ENCODE peak calls at places on chromosomes 12 and 14, in seven cellular contexts. E, K, X, O, S, D and Z are unnamed samples.

GRCh38 chr12:111072299-111072698 is 151.9 kb upstream of the MYL2 start:
- DNase-seq in S (no peak), E (no peak), D (no peak), K (no peak), O (no peak), X (no peak), Z (no peak)

GRCh38 chr14:72625689-72626088 is 268.2 kb downstream of the DPF3 start:
- DNase-seq in D (no peak), K (no peak), X (no peak), E (no peak), O (no peak), S (no peak), Z (no peak)

GRCh38 chr14:73402579-73402978 is 55.8 kb downstream of the NUMB start:
- DNase-seq in X (no peak), K (no peak), S (no peak), D (no peak), O (no peak), E (no peak), Z (no peak)

GRCh38 chr14:34460841-34461240 is 1.2 kb downstream of the SPTSSA start:
- DNase-seq in O (no peak), E (no peak), X (no peak), K (no peak), S (no peak), D (no peak), Z (no peak)

GRCh38 chr12:64560395-64561301 is 49.6 kb upstream of the RASSF3 start:
- DNase-seq in E (no peak), X (peak), O (peak), K (peak), D (no peak), S (no peak), Z (no peak)

GRCh38 chr14:51962678-51963077 is 26.7 kb upstream of the RTRAF start:
- DNase-seq in E (no peak), S (no peak), K (no peak), D (no peak), O (no peak), X (no peak), Z (peak)

GRCh38 chr14:54168489-54168888 is 211.9 kb upstream of the BMP4 start:
- DNase-seq in K (no peak), D (no peak), S (no peak), O (peak), E (no peak), X (no peak), Z (no peak)

GRCh38 chr14:98937712-98938505 is 334.1 kb downstream of the BCL11B start:
- DNase-seq in D (no peak), X (no peak), E (no peak), O (peak), S (no peak), K (no peak), Z (no peak)

GRCh38 chr12:2475984-2476383 is 318.8 kb upstream of the FKBP4 start:
- DNase-seq in D (no peak), S (no peak), K (no peak), O (no peak), X (no peak), E (no peak), Z (no peak)

GRCh38 chr14:101927859-101928258 is 36.5 kb upstream of the DYNC1H1 start:
- DNase-seq in S (peak), X (peak), O (peak), E (peak), D (peak), K (peak), Z (peak)

GRCh38 chr14:69845050-69845581 is 34.1 kb upstream of the SMOC1 start:
- DNase-seq in E (no peak), K (no peak), X (no peak), S (no peak), O (no peak), D (no peak), Z (no peak)

GRCh38 chr12:100794441-100795192 is at the start of gene ANO4:
- DNase-seq in E (peak), D (no peak), O (peak), K (peak), S (no peak), X (no peak), Z (peak)

GRCh38 chr12:106032141-106032925 is 106.4 kb downstream of the NUAK1 start:
- DNase-seq in X (no peak), O (peak), E (no peak), D (no peak), K (no peak), S (no peak), Z (peak)

GRCh38 chr14:52413729-52414453 is 99.8 kb downstream of the PTGER2 start:
- DNase-seq in D (no peak), O (no peak), E (no peak), K (no peak), S (no peak), X (no peak), Z (peak)

GRCh38 chr14:97106166-97106565 is 309.0 kb downstream of the VRK1 start:
- DNase-seq in X (no peak), K (no peak), D (no peak), O (no peak), S (no peak), E (no peak), Z (no peak)

GRCh38 chr14:42469637-42470426 is 863.2 kb downstream of the LRFN5 start:
- DNase-seq in X (no peak), S (no peak), O (no peak), E (no peak), D (no peak), K (no peak), Z (peak)

GRCh38 chr14:20714593-20715250 is 26.2 kb downstream of the ANG start:
- DNase-seq in X (peak), E (no peak), D (peak), K (peak), S (peak), O (peak), Z (no peak)

GRCh38 chr12:24045816-24046257 is 96.4 kb upstream of the SOX5 start:
- DNase-seq in D (peak), O (no peak), K (no peak), S (no peak), X (no peak), E (no peak), Z (no peak)

GRCh38 chr14:69696633-69697557 is 70.0 kb upstream of the SRSF5 start:
- DNase-seq in K (no peak), D (no peak), O (no peak), S (no peak), E (no peak), X (no peak), Z (peak)

GRCh38 chr14:73567951-73568885 is 795 bp upstream of the ACOT2 start:
- DNase-seq in O (peak), X (no peak), E (no peak), D (no peak), S (no peak), K (no peak), Z (peak)

GRCh38 chr14:80924365-80925103 is 17.0 kb downstream of the CEP128 start:
- DNase-seq in E (no peak), O (peak), S (no peak), X (no peak), D (no peak), K (no peak), Z (no peak)

GRCh38 chr12:100995201-100995600 is 200.6 kb downstream of the ANO4 start:
- DNase-seq in O (peak), S (no peak), E (no peak), D (no peak), K (no peak), X (no peak), Z (peak)

GRCh38 chr12:26614217-26614616 is 218.8 kb downstream of the ITPR2 start:
- DNase-seq in S (no peak), D (no peak), X (no peak), O (no peak), E (peak), K (no peak), Z (peak)

GRCh38 chr12:62919827-62920226 is 15.1 kb downstream of the PPM1H start:
- DNase-seq in E (no peak), S (no peak), X (no peak), O (peak), K (no peak), D (no peak), Z (no peak)

GRCh38 chr12:115261249-115261648 is 577.3 kb upstream of the TBX3 start:
- DNase-seq in S (no peak), K (no peak), D (no peak), X (no peak), E (no peak), O (no peak), Z (no peak)

GRCh38 chr14:32761381-32761968 is 177.2 kb upstream of the NPAS3 start:
- DNase-seq in K (no peak), E (no peak), D (no peak), X (no peak), O (no peak), S (no peak), Z (no peak)

GRCh38 chr14:61965030-61965745 is 203.0 kb downstream of the SNAPC1 start:
- DNase-seq in K (no peak), E (no peak), S (no peak), X (no peak), D (no peak), O (peak), Z (no peak)

GRCh38 chr14:34322940-34323418 is 139.1 kb downstream of the SPTSSA start:
- DNase-seq in X (peak), O (peak), D (peak), E (peak), S (peak), K (peak), Z (peak)

GRCh38 chr14:90301122-90301521 is 30.6 kb downstream of the NRDE2 start:
- DNase-seq in S (no peak), E (no peak), X (no peak), K (no peak), D (no peak), O (no peak), Z (no peak)

GRCh38 chr12:122790393-122791075 is 16.2 kb downstream of the CCDC62 start:
- DNase-seq in D (no peak), X (no peak), S (peak), E (no peak), K (no peak), O (peak), Z (no peak)

GRCh38 chr14:24885410-24885913 is 164.5 kb downstream of the STXBP6 start:
- DNase-seq in K (no peak), X (no peak), E (no peak), S (no peak), D (no peak), O (no peak), Z (no peak)

GRCh38 chr14:85487215-85487614 is 42.7 kb upstream of the FLRT2 start:
- DNase-seq in E (no peak), K (no peak), X (no peak), D (no peak), O (no peak), S (no peak), Z (no peak)

GRCh38 chr12:110966081-110966760 is 45.8 kb upstream of the MYL2 start:
- DNase-seq in K (no peak), E (no peak), O (no peak), S (no peak), X (no peak), D (no peak), Z (peak)

GRCh38 chr14:33435911-33436310 is 497.2 kb downstream of the NPAS3 start:
- DNase-seq in K (no peak), E (no peak), O (peak), X (no peak), S (no peak), D (no peak), Z (no peak)

GRCh38 chr12:122086088-122086487 is 7.5 kb downstream of the MLXIP start:
- DNase-seq in K (no peak), E (no peak), X (no peak), S (no peak), D (no peak), O (no peak), Z (no peak)

GRCh38 chr12:38905480-38906351 is at the start of gene CPNE8:
- DNase-seq in K (peak), E (peak), S (peak), O (peak), X (peak), D (peak), Z (peak)

GRCh38 chr14:64338616-64339316 is 44.6 kb upstream of the ESR2 start:
- DNase-seq in O (peak), S (peak), E (peak), D (peak), X (peak), K (peak), Z (peak)

GRCh38 chr14:64340560-64341196 is 46.5 kb upstream of the ESR2 start:
- DNase-seq in S (no peak), D (no peak), O (no peak), X (no peak), E (no peak), K (no peak), Z (no peak)

DNA sequence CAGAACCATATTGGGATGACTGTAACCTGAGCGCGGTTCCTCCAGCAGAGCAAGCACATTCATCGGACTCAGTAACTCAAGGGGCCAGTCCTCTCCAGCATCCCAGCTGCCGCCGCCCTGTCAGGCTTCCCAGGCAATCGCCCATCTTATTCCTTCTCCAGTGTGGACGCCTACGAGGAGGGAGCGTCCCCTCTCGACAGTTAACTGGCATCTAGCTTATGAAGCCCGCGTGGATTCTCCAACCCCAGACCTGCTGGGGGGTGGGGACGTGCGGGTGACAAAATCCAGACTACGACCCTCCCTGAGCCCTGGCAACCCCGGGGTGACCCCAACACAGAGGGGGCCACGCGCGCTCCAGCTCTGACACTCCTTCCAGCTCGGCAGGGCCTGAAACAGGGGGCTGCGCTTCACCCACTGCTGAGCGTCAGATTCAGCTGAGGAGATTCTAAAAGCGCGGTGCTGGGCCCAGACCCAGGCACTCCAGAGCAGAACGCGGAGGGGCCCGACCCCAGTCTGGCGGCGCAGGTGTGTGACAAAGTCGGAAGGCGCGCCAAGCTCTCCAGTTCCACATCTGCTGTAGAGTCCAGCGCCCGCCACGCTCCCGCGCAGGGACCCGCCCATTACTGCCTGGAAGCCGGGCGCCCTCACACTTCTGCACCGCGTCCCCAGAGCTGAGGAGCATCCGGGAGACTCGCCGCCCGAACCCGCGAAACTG is 43.9 kb upstream of the ESR2 start:
- DNase-seq in X (peak), E (peak), O (peak), K (peak), S (peak), D (peak), Z (peak)
- TF ChIP-seq CTCF in X (no peak), E (no peak), O (no peak), K (no peak), S (no peak), D (no peak), Z (peak)

GRCh38 chr14:100386846-100387245 is 63.7 kb downstream of the SLC25A47 start:
- DNase-seq in X (no peak), E (no peak), K (no peak), O (no peak), S (no peak), D (no peak), Z (no peak)

GRCh38 chr14:100389497-100390104 is 66.5 kb downstream of the SLC25A47 start:
- DNase-seq in O (no peak), K (no peak), D (no peak), X (no peak), E (no peak), S (no peak), Z (no peak)

GRCh38 chr14:100386121-100386520 is 63.0 kb downstream of the SLC25A47 start:
- DNase-seq in E (no peak), O (no peak), D (no peak), K (no peak), S (no peak), X (no peak), Z (peak)

GRCh38 chr14:100388137-100389050 is 65.3 kb downstream of the SLC25A47 start:
- DNase-seq in E (no peak), D (no peak), X (no peak), K (no peak), O (no peak), S (no peak), Z (no peak)

GRCh38 chr14:100387450-100387849 is 64.3 kb downstream of the SLC25A47 start:
- DNase-seq in K (no peak), D (no peak), S (no peak), E (no peak), X (no peak), O (no peak), Z (no peak)
- H3K27ac ChIP-seq in K (no peak), D (no peak), S (no peak), E (no peak), X (no peak), O (no peak), Z (no peak)

DNA sequence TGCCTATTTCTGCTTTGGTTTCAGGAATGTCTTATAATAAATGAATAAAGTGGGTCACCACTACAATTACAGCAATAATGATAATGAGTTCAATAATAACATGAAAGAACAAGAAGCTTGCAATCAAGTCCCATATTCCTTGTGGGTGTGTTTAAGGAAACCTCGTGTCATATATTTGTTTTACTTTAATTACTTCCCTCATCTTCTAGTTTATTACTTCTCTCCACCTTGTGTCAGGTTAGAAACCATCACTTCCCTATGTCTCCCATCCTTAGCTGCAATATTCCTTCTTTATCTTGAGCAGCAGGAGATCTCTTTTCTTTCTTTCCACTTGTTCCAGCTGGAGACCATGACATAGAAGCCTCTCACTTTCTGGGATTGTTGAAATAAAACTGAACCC is 384.0 kb upstream of the TMEM132C start:
- DNase-seq in S (no peak), O (no peak), E (no peak), K (no peak), D (no peak), X (no peak), Z (no peak)
- TF ChIP-seq CTCF in S (no peak), O (no peak), E (no peak), K (no peak), D (no peak), X (no peak), Z (no peak)

GRCh38 chr12:130084359-130084758 is 77.9 kb upstream of the FZD10 start:
- DNase-seq in X (no peak), K (no peak), S (no peak), D (no peak), E (no peak), O (no peak), Z (no peak)

GRCh38 chr12:130083746-130084145 is 78.5 kb upstream of the FZD10 start:
- DNase-seq in X (no peak), K (no peak), E (no peak), S (no peak), D (no peak), O (no peak), Z (no peak)

GRCh38 chr12:130080205-130080604 is 82.1 kb upstream of the FZD10 start:
- DNase-seq in D (no peak), O (no peak), K (no peak), E (no peak), X (no peak), S (no peak), Z (no peak)

GRCh38 chr12:130081420-130081819 is 80.8 kb upstream of the FZD10 start:
- DNase-seq in K (no peak), O (no peak), S (no peak), D (no peak), X (no peak), E (no peak), Z (no peak)

DNA sequence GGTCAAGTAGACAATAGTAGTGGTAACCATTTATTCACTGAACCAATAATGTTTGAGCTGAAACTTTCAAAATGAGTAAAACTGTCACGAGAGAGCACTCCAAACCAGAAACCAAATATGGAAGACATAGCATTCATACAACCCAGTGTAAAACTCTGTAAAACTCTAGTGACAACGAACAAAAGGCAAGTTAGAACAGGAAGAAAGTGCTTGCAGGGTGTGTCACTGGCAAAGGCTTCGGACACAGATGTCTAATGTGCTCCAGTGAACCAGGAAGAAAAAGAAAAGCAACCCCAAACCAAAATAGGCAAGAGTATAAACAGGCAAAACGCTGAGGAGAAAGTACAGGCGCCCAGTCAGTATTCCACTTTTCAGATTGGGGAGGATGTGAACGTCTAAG is 79.3 kb upstream of the FZD10 start:
- DNase-seq in K (no peak), S (no peak), X (no peak), E (no peak), O (peak), D (no peak), Z (no peak)
- H3K27ac ChIP-seq in K (no peak), S (no peak), X (no peak), E (no peak), O (no peak), D (no peak), Z (no peak)

GRCh38 chr14:104874571-104875411 is 9.7 kb downstream of the CEP170B start:
- DNase-seq in S (no peak), O (no peak), E (no peak), D (no peak), X (no peak), K (no peak), Z (no peak)

GRCh38 chr14:104875412-104875751 is 10.3 kb downstream of the CEP170B start:
- DNase-seq in E (no peak), S (no peak), K (no peak), O (no peak), X (no peak), D (no peak), Z (no peak)

GRCh38 chr14:104876251-104876699 is 11.2 kb downstream of the CEP170B start:
- DNase-seq in X (no peak), O (peak), S (no peak), K (no peak), D (no peak), E (no peak), Z (no peak)

GRCh38 chr14:104877066-104877805 is 12.2 kb downstream of the CEP170B start:
- DNase-seq in D (no peak), E (no peak), O (no peak), X (no peak), S (peak), K (no peak), Z (no peak)

GRCh38 chr14:104875811-104876210 is 10.7 kb downstream of the CEP170B start:
- DNase-seq in D (no peak), E (no peak), S (no peak), X (no peak), K (no peak), O (no peak), Z (no peak)
- TF ChIP-seq CTCF in D (no peak), E (no peak), S (no peak), X (no peak), K (no peak), O (no peak), Z (no peak)